ENCODE peak calls at places on chromosomes 7 and 10, in nine cellular contexts. One of them, this sample, is unnamed.

GRCh38 chr10:22612316-22612715 is 102.1 kb downstream of the PIP4K2A start:
- DNase-seq in hepatocyte: no peak
- DNase-seq in psoas muscle: no peak
- DNase-seq in anterior cingulate cortex: no peak
- DNase-seq in amniotic stem cell: no peak
- DNase-seq in AG08395: no peak
- DNase-seq in ELR: no peak
- DNase-seq in HT-29: no peak
- DNase-seq in GM23248: no peak
- DNase-seq in this sample: no peak

GRCh38 chr7:28806841-28807240 is 151.3 kb downstream of the TRIL start:
- DNase-seq in hepatocyte: no peak
- DNase-seq in psoas muscle: no peak
- DNase-seq in anterior cingulate cortex: no peak
- DNase-seq in amniotic stem cell: no peak
- DNase-seq in AG08395: peak; percentile 76
- DNase-seq in ELR: peak; percentile 57
- DNase-seq in HT-29: no peak
- DNase-seq in GM23248: peak; percentile 93
- DNase-seq in this sample: no peak

GRCh38 chr7:139973091-139973490 is 89.7 kb downstream of the PARP12 start:
- DNase-seq in hepatocyte: no peak
- DNase-seq in psoas muscle: no peak
- DNase-seq in anterior cingulate cortex: no peak
- DNase-seq in amniotic stem cell: no peak
- DNase-seq in AG08395: no peak
- DNase-seq in ELR: no peak
- DNase-seq in HT-29: no peak
- DNase-seq in GM23248: no peak
- DNase-seq in this sample: no peak

GRCh38 chr7:122602800-122603199 is 96.1 kb downstream of the RNF133 start:
- DNase-seq in hepatocyte: no peak
- DNase-seq in psoas muscle: no peak
- DNase-seq in anterior cingulate cortex: no peak
- DNase-seq in amniotic stem cell: no peak
- DNase-seq in AG08395: no peak
- DNase-seq in ELR: no peak
- DNase-seq in HT-29: no peak
- DNase-seq in GM23248: no peak
- DNase-seq in this sample: no peak

GRCh38 chr10:60099998-60100747 is 193.8 kb upstream of the CCDC6 start:
- DNase-seq in hepatocyte: peak; percentile 72
- DNase-seq in psoas muscle: no peak
- DNase-seq in anterior cingulate cortex: no peak
- DNase-seq in amniotic stem cell: peak; percentile 10
- DNase-seq in AG08395: peak; percentile 53
- DNase-seq in ELR: peak; percentile 61
- DNase-seq in HT-29: peak; percentile 78
- DNase-seq in GM23248: peak; percentile 76
- DNase-seq in this sample: peak; percentile 61

GRCh38 chr7:80729586-80730320 is 91.3 kb downstream of the CD36 start:
- DNase-seq in hepatocyte: no peak
- DNase-seq in psoas muscle: no peak
- DNase-seq in anterior cingulate cortex: no peak
- DNase-seq in amniotic stem cell: peak; percentile 11
- DNase-seq in AG08395: peak; percentile 59
- DNase-seq in ELR: peak; percentile 59
- DNase-seq in HT-29: no peak
- DNase-seq in GM23248: peak; percentile 81
- DNase-seq in this sample: no peak

GRCh38 chr10:124271671-124272070 is 147.1 kb downstream of the OAT start:
- DNase-seq in hepatocyte: no peak
- DNase-seq in psoas muscle: no peak
- DNase-seq in anterior cingulate cortex: no peak
- DNase-seq in amniotic stem cell: no peak
- DNase-seq in AG08395: no peak
- DNase-seq in ELR: no peak
- DNase-seq in HT-29: no peak
- DNase-seq in GM23248: no peak
- DNase-seq in this sample: no peak

GRCh38 chr10:15182541-15183207 is 14.2 kb upstream of the NMT2 start:
- DNase-seq in hepatocyte: peak; percentile 24
- DNase-seq in psoas muscle: no peak
- DNase-seq in anterior cingulate cortex: no peak
- DNase-seq in amniotic stem cell: no peak
- DNase-seq in AG08395: peak; percentile 35
- DNase-seq in ELR: no peak
- DNase-seq in HT-29: no peak
- DNase-seq in GM23248: peak; percentile 60
- DNase-seq in this sample: no peak

GRCh38 chr7:43385856-43386255 is 197.1 kb upstream of the STK17A start:
- DNase-seq in hepatocyte: no peak
- DNase-seq in psoas muscle: no peak
- DNase-seq in anterior cingulate cortex: no peak
- DNase-seq in amniotic stem cell: no peak
- DNase-seq in AG08395: no peak
- DNase-seq in ELR: peak; percentile 32
- DNase-seq in HT-29: no peak
- DNase-seq in GM23248: peak; percentile 22
- DNase-seq in this sample: no peak

GRCh38 chr7:32890553-32891045 is 961 bp downstream of the KBTBD2 start:
- DNase-seq in hepatocyte: peak; percentile 70
- DNase-seq in psoas muscle: no peak
- DNase-seq in anterior cingulate cortex: no peak
- DNase-seq in amniotic stem cell: peak; percentile 28
- DNase-seq in AG08395: peak; percentile 32
- DNase-seq in ELR: peak; percentile 80
- DNase-seq in HT-29: peak; percentile 78
- DNase-seq in GM23248: peak; percentile 87
- DNase-seq in this sample: no peak

GRCh38 chr7:44131173-44132009 is 8.0 kb upstream of the POLD2 start:
- DNase-seq in hepatocyte: peak; percentile 66
- DNase-seq in psoas muscle: no peak
- DNase-seq in anterior cingulate cortex: no peak
- DNase-seq in amniotic stem cell: no peak
- DNase-seq in AG08395: no peak
- DNase-seq in ELR: peak; percentile 37
- DNase-seq in HT-29: peak; percentile 66
- DNase-seq in GM23248: peak; percentile 21
- DNase-seq in this sample: no peak

GRCh38 chr10:24912214-24912613 is 40.2 kb downstream of the PRTFDC1 start:
- DNase-seq in hepatocyte: no peak
- DNase-seq in psoas muscle: no peak
- DNase-seq in anterior cingulate cortex: no peak
- DNase-seq in amniotic stem cell: no peak
- DNase-seq in AG08395: no peak
- DNase-seq in ELR: peak; percentile 70
- DNase-seq in HT-29: peak; percentile 43
- DNase-seq in GM23248: peak; percentile 35
- DNase-seq in this sample: no peak

GRCh38 chr10:12349628-12350166 is 350 bp downstream of the CAMK1D start:
- DNase-seq in hepatocyte: no peak
- DNase-seq in psoas muscle: no peak
- DNase-seq in anterior cingulate cortex: no peak
- DNase-seq in amniotic stem cell: no peak
- DNase-seq in AG08395: no peak
- DNase-seq in ELR: no peak
- DNase-seq in HT-29: no peak
- DNase-seq in GM23248: no peak
- DNase-seq in this sample: no peak

GRCh38 chr7:140998715-140999114 is 16.0 kb downstream of the MRPS33 start:
- DNase-seq in hepatocyte: no peak
- DNase-seq in psoas muscle: no peak
- DNase-seq in anterior cingulate cortex: no peak
- DNase-seq in amniotic stem cell: no peak
- DNase-seq in AG08395: no peak
- DNase-seq in ELR: no peak
- DNase-seq in HT-29: no peak
- DNase-seq in GM23248: no peak
- DNase-seq in this sample: no peak

GRCh38 chr7:39952378-39952777 is 2.3 kb downstream of the CDK13 start:
- DNase-seq in hepatocyte: no peak
- DNase-seq in psoas muscle: no peak
- DNase-seq in anterior cingulate cortex: no peak
- DNase-seq in amniotic stem cell: no peak
- DNase-seq in AG08395: peak; percentile 27
- DNase-seq in ELR: peak; percentile 58
- DNase-seq in HT-29: peak; percentile 65
- DNase-seq in GM23248: peak; percentile 81
- DNase-seq in this sample: no peak

GRCh38 chr7:74475243-74475986 is 21.7 kb downstream of the GTF2IRD1 start:
- DNase-seq in hepatocyte: no peak
- DNase-seq in psoas muscle: no peak
- DNase-seq in anterior cingulate cortex: no peak
- DNase-seq in amniotic stem cell: no peak
- DNase-seq in AG08395: no peak
- DNase-seq in ELR: no peak
- DNase-seq in HT-29: peak; percentile 94
- DNase-seq in GM23248: no peak
- DNase-seq in this sample: no peak

GRCh38 chr7:84302949-84303348 is 108.4 kb upstream of the SEMA3A start:
- DNase-seq in hepatocyte: no peak
- DNase-seq in psoas muscle: no peak
- DNase-seq in anterior cingulate cortex: no peak
- DNase-seq in amniotic stem cell: no peak
- DNase-seq in AG08395: no peak
- DNase-seq in ELR: no peak
- DNase-seq in HT-29: peak; percentile 77
- DNase-seq in GM23248: no peak
- DNase-seq in this sample: no peak

GRCh38 chr10:124892031-124892430 is 49.9 kb upstream of the ZRANB1 start:
- DNase-seq in hepatocyte: no peak
- DNase-seq in psoas muscle: no peak
- DNase-seq in anterior cingulate cortex: no peak
- DNase-seq in amniotic stem cell: no peak
- DNase-seq in AG08395: no peak
- DNase-seq in ELR: no peak
- DNase-seq in HT-29: no peak
- DNase-seq in GM23248: no peak
- DNase-seq in this sample: no peak

GRCh38 chr7:29488203-29488970 is 75.2 kb upstream of the PRR15 start:
- DNase-seq in hepatocyte: no peak
- DNase-seq in psoas muscle: no peak
- DNase-seq in anterior cingulate cortex: no peak
- DNase-seq in amniotic stem cell: no peak
- DNase-seq in AG08395: no peak
- DNase-seq in ELR: no peak
- DNase-seq in HT-29: no peak
- DNase-seq in GM23248: no peak
- DNase-seq in this sample: no peak

GRCh38 chr10:122292376-122292775 is 21.3 kb downstream of the BTBD16 start:
- DNase-seq in hepatocyte: no peak
- DNase-seq in psoas muscle: no peak
- DNase-seq in anterior cingulate cortex: no peak
- DNase-seq in amniotic stem cell: no peak
- DNase-seq in AG08395: no peak
- DNase-seq in ELR: no peak
- DNase-seq in HT-29: peak; percentile 63
- DNase-seq in GM23248: no peak
- DNase-seq in this sample: no peak

GRCh38 chr10:73920084-73920483 is 9.2 kb downstream of the PLAU start:
- DNase-seq in hepatocyte: no peak
- DNase-seq in psoas muscle: peak; percentile 68
- DNase-seq in anterior cingulate cortex: no peak
- DNase-seq in amniotic stem cell: no peak
- DNase-seq in AG08395: peak; percentile 58
- DNase-seq in ELR: peak; percentile 32
- DNase-seq in HT-29: no peak
- DNase-seq in GM23248: peak; percentile 50
- DNase-seq in this sample: no peak

GRCh38 chr7:148802101-148802493 is 82.0 kb downstream of the EZH2 start:
- DNase-seq in hepatocyte: no peak
- DNase-seq in psoas muscle: no peak
- DNase-seq in anterior cingulate cortex: no peak
- DNase-seq in amniotic stem cell: no peak
- DNase-seq in AG08395: no peak
- DNase-seq in ELR: no peak
- DNase-seq in HT-29: no peak
- DNase-seq in GM23248: no peak
- DNase-seq in this sample: no peak

GRCh38 chr7:87119581-87119980 is 32.7 kb upstream of the DMTF1 start:
- DNase-seq in hepatocyte: no peak
- DNase-seq in psoas muscle: no peak
- DNase-seq in anterior cingulate cortex: no peak
- DNase-seq in amniotic stem cell: no peak
- DNase-seq in AG08395: no peak
- DNase-seq in ELR: no peak
- DNase-seq in HT-29: no peak
- DNase-seq in GM23248: no peak
- DNase-seq in this sample: no peak

GRCh38 chr7:3451696-3452095 is 150.6 kb downstream of the SDK1 start:
- DNase-seq in hepatocyte: no peak
- DNase-seq in psoas muscle: no peak
- DNase-seq in anterior cingulate cortex: no peak
- DNase-seq in amniotic stem cell: no peak
- DNase-seq in AG08395: no peak
- DNase-seq in ELR: no peak
- DNase-seq in HT-29: no peak
- DNase-seq in GM23248: no peak
- DNase-seq in this sample: no peak

GRCh38 chr7:27203964-27204594 is 4.2 kb upstream of the HOXA13 start:
- DNase-seq in hepatocyte: no peak
- DNase-seq in psoas muscle: no peak
- DNase-seq in anterior cingulate cortex: no peak
- DNase-seq in amniotic stem cell: no peak
- DNase-seq in AG08395: no peak
- DNase-seq in ELR: no peak
- DNase-seq in HT-29: peak; percentile 70
- DNase-seq in GM23248: no peak
- DNase-seq in this sample: no peak

GRCh38 chr10:58412502-58412961 is 27.3 kb downstream of the TFAM start:
- DNase-seq in hepatocyte: no peak
- DNase-seq in psoas muscle: no peak
- DNase-seq in anterior cingulate cortex: no peak
- DNase-seq in amniotic stem cell: no peak
- DNase-seq in AG08395: peak; percentile 74
- DNase-seq in ELR: peak; percentile 77
- DNase-seq in HT-29: no peak
- DNase-seq in GM23248: peak; percentile 88
- DNase-seq in this sample: no peak

GRCh38 chr7:148419856-148420508 is 170.6 kb upstream of the C7orf33 start:
- DNase-seq in hepatocyte: no peak
- DNase-seq in psoas muscle: no peak
- DNase-seq in anterior cingulate cortex: no peak
- DNase-seq in amniotic stem cell: no peak
- DNase-seq in AG08395: no peak
- DNase-seq in ELR: no peak
- DNase-seq in HT-29: no peak
- DNase-seq in GM23248: no peak
- DNase-seq in this sample: no peak

GRCh38 chr10:128173383-128173782 is 47.2 kb upstream of the MKI67 start:
- DNase-seq in hepatocyte: no peak
- DNase-seq in psoas muscle: no peak
- DNase-seq in anterior cingulate cortex: no peak
- DNase-seq in amniotic stem cell: no peak
- DNase-seq in AG08395: no peak
- DNase-seq in ELR: peak; percentile 45
- DNase-seq in HT-29: no peak
- DNase-seq in GM23248: peak; percentile 14
- DNase-seq in this sample: no peak

GRCh38 chr7:37943905-37944736 is 23.7 kb downstream of the EPDR1 start:
- DNase-seq in hepatocyte: no peak
- DNase-seq in psoas muscle: no peak
- DNase-seq in anterior cingulate cortex: no peak
- DNase-seq in amniotic stem cell: no peak
- DNase-seq in AG08395: no peak
- DNase-seq in ELR: no peak
- DNase-seq in HT-29: no peak
- DNase-seq in GM23248: no peak
- DNase-seq in this sample: no peak

GRCh38 chr7:14332155-14332554 is 342.7 kb upstream of the ETV1 start:
- DNase-seq in hepatocyte: peak; percentile 12
- DNase-seq in psoas muscle: no peak
- DNase-seq in anterior cingulate cortex: no peak
- DNase-seq in amniotic stem cell: no peak
- DNase-seq in AG08395: peak; percentile 3
- DNase-seq in ELR: no peak
- DNase-seq in HT-29: no peak
- DNase-seq in GM23248: peak; percentile 32
- DNase-seq in this sample: no peak

This sample was measured in C1 segment of cervical spinal cord.